ENCODE peak calls at places on chromosomes 6 and 20, in four cellular contexts. J, X, H and L are unnamed samples.

GRCh38 chr6:132937466-132937906 is 123.1 kb downstream of the RPS12 start:
- DNase-seq in J (no peak), X (peak), H (no peak), L (peak)

GRCh38 chr6:50658561-50658960 is 54.8 kb upstream of the TFAP2D start:
- DNase-seq in J (no peak), X (no peak), H (no peak), L (no peak)

GRCh38 chr6:141107562-141108160 is 1025.1 kb upstream of the GJE1 start:
- DNase-seq in J (no peak), X (no peak), H (no peak), L (no peak)

GRCh38 chr20:5592823-5593761 is 157.1 kb upstream of the SHLD1 start:
- DNase-seq in J (no peak), X (no peak), H (no peak), L (no peak)

GRCh38 chr6:133680994-133681393 is 207.9 kb upstream of the TCF21 start:
- DNase-seq in J (no peak), X (no peak), H (no peak), L (no peak)

GRCh38 chr6:159833556-159833955 is 33.5 kb downstream of the PNLDC1 start:
- DNase-seq in J (no peak), X (no peak), H (no peak), L (no peak)

GRCh38 chr6:73131706-73132105 is 93.6 kb downstream of the KHDC1L start:
- DNase-seq in J (no peak), X (peak), H (no peak), L (no peak)

GRCh38 chr20:56617489-56617888 is 11.6 kb upstream of the TFAP2C start:
- DNase-seq in J (no peak), X (no peak), H (no peak), L (no peak)

GRCh38 chr6:47041741-47042140 is 391 bp downstream of the ADGRF1 start:
- DNase-seq in J (no peak), X (no peak), H (no peak), L (no peak)

GRCh38 chr6:47042238-47042843 is at the start of gene ADGRF1:
- DNase-seq in J (no peak), X (no peak), H (no peak), L (no peak)

GRCh38 chr6:47047479-47048411 is 5.6 kb upstream of the ADGRF1 start:
- DNase-seq in J (peak), X (peak), H (peak), L (peak)

GRCh38 chr6:47047097-47047478 is 5.0 kb upstream of the ADGRF1 start:
- DNase-seq in J (no peak), X (no peak), H (no peak), L (no peak)

GRCh38 chr6:47044418-47044817 is 2.3 kb upstream of the ADGRF1 start:
- DNase-seq in J (no peak), X (no peak), H (no peak), L (no peak)
- TF ChIP-seq SRF in J (no peak), X (no peak), H (no peak), L (no peak)

GRCh38 chr20:13212750-13213149 is 8.3 kb upstream of the ISM1 start:
- DNase-seq in J (no peak), X (no peak), H (no peak), L (no peak)
- TF ChIP-seq GABPA in J (no peak), X (no peak), H (no peak), L (no peak)

GRCh38 chr6:3722785-3723184 is 28.7 kb downstream of the PXDC1 start:
- DNase-seq in J (no peak), X (no peak), H (no peak), L (no peak)
- TF ChIP-seq SRF in J (no peak), X (no peak), H (no peak), L (no peak)

GRCh38 chr6:52216932-52217331 is 27.4 kb downstream of the IL17F start:
- DNase-seq in J (no peak), X (no peak), H (no peak), L (no peak)

GRCh38 chr6:52215787-52216186 is 28.5 kb downstream of the IL17F start:
- DNase-seq in J (no peak), X (no peak), H (no peak), L (no peak)

GRCh38 chr6:52217761-52218160 is 26.5 kb downstream of the IL17F start:
- DNase-seq in J (no peak), X (no peak), H (no peak), L (peak)

GRCh38 chr6:52221302-52221701 is 23.0 kb downstream of the IL17F start:
- DNase-seq in J (no peak), X (peak), H (no peak), L (no peak)
- TF ChIP-seq GABPA in J (no peak), X (no peak), H (no peak), L (no peak)

GRCh38 chr20:9903048-9903651 is 64.3 kb upstream of the PAK5 start:
- DNase-seq in J (no peak), X (no peak), H (no peak), L (peak)
- TF ChIP-seq SRF in J (no peak), X (no peak), H (no peak), L (no peak)

DNA sequence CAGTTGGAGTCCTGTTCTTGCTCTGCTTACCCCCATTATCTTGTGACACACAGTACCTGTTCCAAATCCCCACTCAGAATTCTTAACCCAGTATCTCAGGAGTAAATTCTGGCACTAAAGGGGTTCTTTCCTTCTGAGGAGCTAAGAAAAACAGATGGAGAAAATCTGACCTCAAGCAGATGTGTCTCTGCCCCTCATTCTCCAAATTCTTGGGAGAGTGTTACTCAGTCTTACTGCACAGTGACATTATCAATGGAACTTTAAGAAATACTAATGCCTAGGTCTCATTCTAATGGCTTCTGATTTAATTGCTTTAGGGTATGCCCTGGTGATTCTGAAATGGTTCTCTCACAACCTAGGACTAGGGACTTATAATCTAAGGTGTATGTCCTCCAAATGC is 40.6 kb upstream of the PTPRK start:
- DNase-seq in J (no peak), X (no peak), H (no peak), L (no peak)
- TF ChIP-seq GABPA in J (no peak), X (no peak), H (no peak), L (no peak)

DNA sequence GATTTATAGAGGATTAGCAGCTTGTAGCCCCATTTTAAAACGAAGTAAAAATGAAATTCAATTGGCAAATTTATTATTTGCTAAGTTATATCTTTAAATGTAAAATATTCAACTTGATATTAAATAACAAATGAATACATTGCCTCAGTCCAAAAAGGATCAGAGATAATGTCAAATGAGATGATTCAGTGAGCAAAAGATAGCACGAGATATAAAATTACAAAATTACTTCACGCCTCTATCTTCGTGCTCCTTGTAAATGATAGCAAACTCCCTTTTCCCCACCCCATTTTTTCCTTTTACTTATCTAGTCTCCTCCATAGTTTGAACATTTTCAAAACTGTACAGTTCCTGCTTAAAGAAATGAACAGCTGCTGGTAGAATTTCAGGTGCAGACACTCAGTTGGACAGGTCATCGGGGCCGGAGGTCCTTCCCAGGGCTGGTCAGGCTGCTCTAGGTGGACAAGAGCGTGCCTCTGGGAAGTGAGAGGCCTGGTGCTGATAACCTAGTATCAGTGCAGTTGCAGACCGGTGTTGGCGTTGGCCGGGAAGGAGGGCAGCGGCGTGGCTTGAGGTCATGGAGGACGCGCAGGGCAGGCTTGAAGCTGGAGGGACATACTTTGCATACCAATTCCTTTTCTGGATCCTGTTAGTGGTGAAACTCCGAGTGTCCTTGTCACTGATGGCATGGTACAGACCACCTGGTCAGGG is 83.9 kb downstream of the CDC5L start:
- DNase-seq in J (no peak), X (peak), H (no peak), L (no peak)
- TF ChIP-seq SRF in J (no peak), X (no peak), H (no peak), L (no peak)

GRCh38 chr20:24792641-24793495 is 156.2 kb upstream of the CST7 start:
- DNase-seq in J (no peak), X (no peak), H (no peak), L (no peak)

GRCh38 chr20:24797864-24798655 is 151.0 kb upstream of the CST7 start:
- DNase-seq in J (no peak), X (no peak), H (no peak), L (no peak)

GRCh38 chr20:24796236-24796635 is 152.8 kb upstream of the CST7 start:
- DNase-seq in J (no peak), X (no peak), H (no peak), L (no peak)

GRCh38 chr20:24791949-24792348 is 157.1 kb upstream of the CST7 start:
- DNase-seq in J (no peak), X (peak), H (no peak), L (no peak)

GRCh38 chr20:24795444-24795843 is 153.6 kb upstream of the CST7 start:
- DNase-seq in J (no peak), X (no peak), H (no peak), L (no peak)
- TF ChIP-seq GABPA in J (no peak), X (no peak), H (no peak), L (no peak)

GRCh38 chr6:114863610-114864009 is 520.8 kb upstream of the HS3ST5 start:
- DNase-seq in J (no peak), X (no peak), H (no peak), L (no peak)

GRCh38 chr6:114862064-114862463 is 519.2 kb upstream of the HS3ST5 start:
- DNase-seq in J (no peak), X (no peak), H (no peak), L (no peak)

DNA sequence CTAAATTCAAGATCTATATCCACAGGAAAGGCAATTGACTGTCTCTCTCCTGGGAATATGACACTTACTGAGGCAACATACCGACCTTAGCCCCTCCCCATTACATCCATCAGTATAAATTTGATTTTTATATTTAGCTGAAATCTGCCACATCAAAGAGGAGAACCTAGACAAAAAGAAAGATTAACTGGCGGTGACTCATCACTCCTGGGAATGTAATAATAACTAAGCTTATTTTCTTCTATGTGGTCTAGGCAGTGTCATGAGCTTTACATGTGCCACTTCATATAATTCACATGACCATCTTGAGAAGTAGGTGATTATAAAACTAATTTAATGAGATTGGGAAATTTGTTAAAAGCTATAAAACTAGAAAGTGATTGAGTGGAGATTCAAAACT is 520.0 kb upstream of the HS3ST5 start:
- DNase-seq in J (no peak), X (no peak), H (no peak), L (no peak)
- TF ChIP-seq SRF in J (no peak), X (no peak), H (no peak), L (no peak)